ENCODE peak calls at places on chromosomes 2 and 18, in four cellular contexts. K is GM06990, T is psoas muscle, G is GM12878. M is an unnamed sample.

GRCh38 chr2:159088906-159089305 is 120.5 kb downstream of the TANC1 start:
- DNase-seq in K (no peak), T (no peak), G (no peak), M (no peak)

GRCh38 chr18:25316619-25317018 is 35.3 kb downstream of the ZNF521 start:
- DNase-seq in K (no peak), T (no peak), G (no peak), M (no peak)

GRCh38 chr2:15205562-15205961 is 355.6 kb downstream of the NBAS start:
- DNase-seq in K (no peak), T (no peak), G (no peak), M (no peak)

GRCh38 chr18:13145636-13146190 is 72.8 kb upstream of the LDLRAD4 start:
- DNase-seq in K (no peak), T (no peak), G (no peak), M (no peak)

GRCh38 chr2:30404354-30405265 is 42.4 kb upstream of the LCLAT1 start:
- DNase-seq in K (no peak), T (no peak), G (no peak), M (no peak)

GRCh38 chr2:232438051-232438450 is 17.9 kb upstream of the ALPI start:
- DNase-seq in K (no peak), T (peak; percentile 21), G (no peak), M (no peak)

GRCh38 chr18:50327983-50328382 is 40.5 kb upstream of the CXXC1 start:
- DNase-seq in K (no peak), T (no peak), G (no peak), M (no peak)

GRCh38 chr18:80247403-80247916 is at the start of gene PARD6G:
- DNase-seq in K (peak; percentile 42), T (peak; percentile 91), G (no peak), M (no peak)

GRCh38 chr2:288002-288742 is at the start of gene ALKAL2:
- DNase-seq in K (no peak), T (no peak), G (no peak), M (no peak)

GRCh38 chr18:79921984-79922965 is 29.2 kb downstream of the SLC66A2 start:
- DNase-seq in K (no peak), T (peak; percentile 15), G (no peak), M (no peak)

GRCh38 chr2:239275871-239276812 is 124.7 kb downstream of the HDAC4 start:
- DNase-seq in K (no peak), T (peak; percentile 94), G (no peak), M (no peak)

GRCh38 chr2:109185338-109185737 is 56.3 kb downstream of the SH3RF3 start:
- DNase-seq in K (no peak), T (peak; percentile 83), G (no peak), M (no peak)

GRCh38 chr2:238702691-238703415 is 145.0 kb upstream of the TWIST2 start:
- DNase-seq in K (no peak), T (no peak), G (no peak), M (no peak)

GRCh38 chr18:28158083-28158581 is 18.8 kb downstream of the CDH2 start:
- DNase-seq in K (no peak), T (no peak), G (no peak), M (no peak)

GRCh38 chr18:6414118-6414722 is 491 bp downstream of the L3MBTL4 start:
- DNase-seq in K (peak; percentile 80), T (peak; percentile 76), G (no peak), M (no peak)

GRCh38 chr2:26394694-26395093 is 7.0 kb upstream of the DRC1 start:
- DNase-seq in K (no peak), T (no peak), G (no peak), M (no peak)

GRCh38 chr2:65351948-65352595 is 80.3 kb downstream of the SPRED2 start:
- DNase-seq in K (no peak), T (no peak), G (no peak), M (no peak)

GRCh38 chr2:85237849-85238570 is 89.8 kb downstream of the TGOLN2 start:
- DNase-seq in K (no peak), T (no peak), G (no peak), M (no peak)

GRCh38 chr2:91442246-91442905 is 2750.9 kb downstream of the RPIA start:
- DNase-seq in K (peak; percentile 3), T (peak; percentile 60), G (no peak), M (no peak)

GRCh38 chr2:30733829-30734520 is 73.3 kb downstream of the CAPN13 start:
- DNase-seq in K (no peak), T (no peak), G (no peak), M (no peak)

GRCh38 chr2:128451084-128451483 is 132.4 kb upstream of the HS6ST1 start:
- DNase-seq in K (no peak), T (no peak), G (no peak), M (no peak)

GRCh38 chr2:152385718-152386117 is 50.7 kb downstream of the FMNL2 start:
- DNase-seq in K (no peak), T (no peak), G (no peak), M (no peak)

GRCh38 chr2:138648606-138649005 is 131.6 kb downstream of the NXPH2 start:
- DNase-seq in K (no peak), T (no peak), G (no peak), M (no peak)
- TF ChIP-seq CTCF in K (no peak), T (no peak), G (no peak), M (no peak)

GRCh38 chr2:104733544-104733943 is 120.4 kb upstream of the POU3F3 start:
- DNase-seq in K (no peak), T (no peak), G (no peak), M (peak; percentile 19)
- TF ChIP-seq CTCF in K (peak; percentile 72), T (no peak), G (peak; percentile 47), M (peak; percentile 76)

DNA sequence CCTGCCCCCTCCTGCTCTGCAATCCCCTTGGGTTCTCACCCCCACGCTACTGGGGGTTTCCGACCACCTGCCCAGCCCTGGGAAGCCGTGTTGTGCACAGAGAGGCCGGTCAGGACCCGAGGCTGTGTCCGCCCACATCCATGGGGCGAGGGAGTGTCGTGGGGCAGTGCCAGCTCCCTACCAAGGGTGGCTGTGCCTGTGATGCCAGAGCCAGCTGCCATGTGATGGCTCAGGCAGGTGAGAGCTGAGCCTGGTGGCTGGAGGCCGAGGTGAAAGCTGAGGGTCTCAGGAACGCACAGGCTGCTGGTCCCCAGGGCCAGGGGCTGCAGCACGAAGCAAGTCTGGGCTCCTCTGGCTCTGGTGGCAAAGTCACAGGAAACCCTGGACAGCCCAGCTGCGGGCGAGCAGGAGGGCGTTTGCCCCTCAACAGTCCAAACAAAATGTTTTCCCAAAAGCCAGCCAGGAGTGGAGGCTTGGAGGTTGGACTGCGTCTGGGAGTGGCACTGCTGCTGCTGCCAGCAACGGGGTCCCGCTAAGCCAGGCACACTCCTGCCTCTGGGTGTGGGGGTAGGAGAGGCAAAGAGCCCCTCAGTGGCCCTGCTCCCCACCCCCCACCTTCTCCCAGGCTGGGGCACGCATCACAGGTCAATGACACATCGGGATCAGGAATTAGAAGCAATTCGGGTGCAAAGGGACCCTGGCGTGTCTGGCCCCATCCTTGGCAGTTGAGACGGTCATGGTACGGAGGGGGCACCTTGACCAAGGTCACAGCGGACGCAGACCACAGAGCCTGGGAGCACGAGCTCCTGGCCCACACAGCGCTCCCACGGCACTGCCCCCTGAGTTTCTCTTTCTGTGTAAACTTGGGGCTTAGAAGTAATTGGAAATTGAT is 72.4 kb upstream of the GPC1 start:
- DNase-seq in K (no peak), T (peak; percentile 45), G (no peak), M (no peak)
- TF ChIP-seq CTCF in K (no peak), T (no peak), G (no peak), M (no peak)

GRCh38 chr2:59027320-59027719 is 786.2 kb upstream of the FANCL start:
- DNase-seq in K (no peak), T (no peak), G (no peak), M (no peak)

GRCh38 chr2:59019551-59020164 is 778.5 kb upstream of the FANCL start:
- DNase-seq in K (no peak), T (no peak), G (no peak), M (no peak)

GRCh38 chr2:59021786-59022185 is 780.7 kb upstream of the FANCL start:
- DNase-seq in K (no peak), T (no peak), G (no peak), M (no peak)

GRCh38 chr2:59029058-59029457 is 787.9 kb upstream of the FANCL start:
- DNase-seq in K (no peak), T (peak; percentile 67), G (no peak), M (no peak)

GRCh38 chr2:59025157-59025757 is 784.1 kb upstream of the FANCL start:
- DNase-seq in K (peak; percentile 17), T (no peak), G (no peak), M (no peak)
- TF ChIP-seq CTCF in K (peak; percentile 99), T (peak; percentile 42), G (peak; percentile 75), M (peak; percentile 94)

GRCh38 chr2:74131901-74132300 is 15.8 kb downstream of the BOLA3 start:
- DNase-seq in K (no peak), T (no peak), G (no peak), M (no peak)

GRCh38 chr2:74128206-74128605 is 19.5 kb downstream of the BOLA3 start:
- DNase-seq in K (no peak), T (no peak), G (no peak), M (no peak)

GRCh38 chr2:74130211-74130995 is 17.3 kb downstream of the BOLA3 start:
- DNase-seq in K (no peak), T (no peak), G (no peak), M (no peak)
- TF ChIP-seq CTCF in K (no peak), T (no peak), G (no peak), M (no peak)

GRCh38 chr2:216339456-216340279 is 32.6 kb downstream of the MARCHF4 start:
- DNase-seq in K (no peak), T (no peak), G (no peak), M (no peak)
- TF ChIP-seq CTCF in K (no peak), T (no peak), G (no peak), M (no peak)